ENCODE peak calls at places on chromosomes 1 and 21, in eight cellular contexts. M, O, Y, G, D, I, Z and K are unnamed samples.

GRCh38 chr1:97202481-97202880 is 480.9 kb downstream of the PTBP2 start:
- DNase-seq in M (no peak), O (no peak), Y (no peak), D (no peak), I (no peak), Z (no peak), G (no peak), K (no peak)

GRCh38 chr1:220786057-220786336 is 716 bp upstream of the MTARC1 start:
- DNase-seq in Z (no peak), I (no peak), Y (no peak), G (no peak), M (peak), O (no peak), D (no peak), K (no peak)

GRCh38 chr1:160675641-160676410 is 29.0 kb upstream of the SLAMF1 start:
- DNase-seq in G (no peak), I (peak), D (peak), O (peak), Z (peak), M (peak), Y (peak), K (no peak)

GRCh38 chr1:147334292-147334691 is 91.8 kb downstream of the CHD1L start:
- DNase-seq in M (no peak), D (no peak), G (no peak), I (no peak), Y (no peak), Z (no peak), O (no peak), K (no peak)

GRCh38 chr1:62905309-62905708 is 121.4 kb downstream of the ATG4C start:
- DNase-seq in Z (no peak), Y (no peak), D (no peak), O (no peak), M (no peak), G (no peak), I (no peak), K (no peak)

GRCh38 chr1:58779059-58779754 is 4.6 kb downstream of the JUN start:
- DNase-seq in G (no peak), M (no peak), Y (no peak), D (no peak), Z (no peak), O (no peak), I (no peak), K (no peak)

GRCh38 chr1:119773711-119774241 is 5.1 kb upstream of the HMGCS2 start:
- DNase-seq in G (no peak), M (no peak), Z (no peak), D (no peak), Y (no peak), I (peak), O (no peak), K (no peak)

GRCh38 chr1:174643206-174643605 is 195.4 kb downstream of the GPR52 start:
- DNase-seq in O (no peak), D (no peak), Z (no peak), G (no peak), M (no peak), I (no peak), Y (no peak), K (no peak)

GRCh38 chr21:28627261-28627660 is 365.4 kb downstream of the LTN1 start:
- DNase-seq in Y (no peak), Z (no peak), G (no peak), I (no peak), D (no peak), O (no peak), M (no peak), K (no peak)

GRCh38 chr1:211928993-211929637 is 98.6 kb upstream of the LPGAT1 start:
- DNase-seq in D (no peak), Z (no peak), G (no peak), O (no peak), I (no peak), Y (no peak), M (no peak), K (no peak)

GRCh38 chr1:235932090-235932510 is 65.4 kb upstream of the LYST start:
- DNase-seq in Y (no peak), M (peak), Z (no peak), G (no peak), O (no peak), D (no peak), I (no peak), K (no peak)

GRCh38 chr1:201019321-201019977 is 4.1 kb downstream of the KIF21B start:
- DNase-seq in Z (no peak), I (no peak), M (peak), Y (peak), O (peak), D (peak), G (no peak), K (no peak)

GRCh38 chr1:27519341-27520258 is 29.6 kb upstream of the WASF2 start:
- DNase-seq in M (no peak), G (no peak), Y (no peak), O (no peak), I (no peak), D (no peak), Z (no peak), K (no peak)

GRCh38 chr1:8590696-8591351 is 226.6 kb downstream of the RERE start:
- DNase-seq in Z (no peak), G (no peak), M (no peak), I (no peak), O (no peak), Y (no peak), D (no peak), K (no peak)

GRCh38 chr1:157245823-157246222 is 107.6 kb upstream of the ETV3 start:
- DNase-seq in M (no peak), G (no peak), I (no peak), O (no peak), Y (no peak), D (no peak), Z (no peak), K (no peak)

GRCh38 chr1:181089777-181090505 is 1.4 kb downstream of the IER5 start:
- DNase-seq in I (no peak), D (peak), G (peak), M (peak), Y (peak), O (peak), Z (no peak), K (no peak)

GRCh38 chr21:37871121-37871862 is 45.0 kb downstream of the KCNJ6 start:
- DNase-seq in I (no peak), D (no peak), M (no peak), Z (peak), G (no peak), O (no peak), Y (no peak), K (no peak)

GRCh38 chr21:33644383-33645074 is 2.2 kb downstream of the ITSN1 start:
- DNase-seq in Z (no peak), Y (no peak), O (no peak), I (no peak), M (no peak), D (no peak), G (no peak), K (no peak)

GRCh38 chr1:239575113-239575512 is 188.7 kb downstream of the CHRM3 start:
- DNase-seq in G (no peak), M (no peak), I (no peak), Y (no peak), O (no peak), Z (no peak), D (no peak), K (no peak)

GRCh38 chr1:221648201-221648600 is 93.7 kb downstream of the DUSP10 start:
- DNase-seq in Y (no peak), O (no peak), G (no peak), M (no peak), Z (no peak), I (no peak), D (no peak), K (no peak)

GRCh38 chr21:33870768-33871167 is 44.8 kb downstream of the ATP5PO start:
- DNase-seq in D (no peak), G (no peak), Y (no peak), O (no peak), Z (no peak), I (no peak), M (no peak), K (no peak)

GRCh38 chr1:53800621-53801020 is 37.5 kb downstream of the NDC1 start:
- DNase-seq in G (no peak), I (no peak), O (no peak), D (no peak), Z (no peak), M (no peak), Y (no peak), K (no peak)

GRCh38 chr1:152878042-152878441 is at the start of gene SMCP:
- DNase-seq in O (no peak), G (no peak), M (no peak), D (no peak), Z (no peak), I (no peak), Y (no peak), K (no peak)

GRCh38 chr1:6438047-6438525 is 13.5 kb downstream of the ESPN start:
- DNase-seq in G (no peak), Y (peak), M (peak), D (peak), I (peak), Z (no peak), O (peak), K (no peak)